ENCODE peak calls at places on chromosomes 13 and 19, in eight cellular contexts. One of them, this sample, is unnamed.

GRCh38 chr19:29624489-29625210 is 18.6 kb downstream of the POP4 start:
- DNase-seq in Peyer's patch: peak; percentile 7
- DNase-seq in CD8-positive, alpha-beta T cell: no peak
- DNase-seq in uterus: no peak
- DNase-seq in stomach: no peak
- DNase-seq in thoracic aorta: no peak
- DNase-seq in osteoblast: no peak
- DNase-seq in psoas muscle: no peak
- DNase-seq in this sample: no peak

GRCh38 chr19:55479451-55480230 is 3.2 kb downstream of the ZNF628 start:
- DNase-seq in Peyer's patch: no peak
- DNase-seq in CD8-positive, alpha-beta T cell: no peak
- DNase-seq in uterus: no peak
- DNase-seq in stomach: no peak
- DNase-seq in thoracic aorta: no peak
- DNase-seq in osteoblast: no peak
- DNase-seq in psoas muscle: no peak
- DNase-seq in this sample: no peak

GRCh38 chr13:51688937-51689336 is 104.7 kb downstream of the WDFY2 start:
- DNase-seq in Peyer's patch: no peak
- DNase-seq in CD8-positive, alpha-beta T cell: no peak
- DNase-seq in uterus: no peak
- DNase-seq in stomach: no peak
- DNase-seq in thoracic aorta: no peak
- DNase-seq in osteoblast: no peak
- DNase-seq in psoas muscle: no peak
- DNase-seq in this sample: no peak

GRCh38 chr19:18440421-18440877 is 2.5 kb upstream of the ISYNA1 start:
- DNase-seq in Peyer's patch: no peak
- DNase-seq in CD8-positive, alpha-beta T cell: no peak
- DNase-seq in uterus: no peak
- DNase-seq in stomach: no peak
- DNase-seq in thoracic aorta: no peak
- DNase-seq in osteoblast: peak; percentile 90
- DNase-seq in psoas muscle: no peak
- DNase-seq in this sample: no peak

GRCh38 chr13:44932850-44933251 is 56.4 kb downstream of the NUFIP1 start:
- DNase-seq in Peyer's patch: no peak
- DNase-seq in CD8-positive, alpha-beta T cell: no peak
- DNase-seq in uterus: peak; percentile 47
- DNase-seq in stomach: peak; percentile 45
- DNase-seq in thoracic aorta: no peak
- DNase-seq in osteoblast: no peak
- DNase-seq in psoas muscle: no peak
- DNase-seq in this sample: no peak

GRCh38 chr19:36060430-36060829 is 5.7 kb downstream of the WDR62 start:
- DNase-seq in Peyer's patch: no peak
- DNase-seq in CD8-positive, alpha-beta T cell: no peak
- DNase-seq in uterus: peak; percentile 35
- DNase-seq in stomach: peak; percentile 53
- DNase-seq in thoracic aorta: no peak
- DNase-seq in osteoblast: peak; percentile 94
- DNase-seq in psoas muscle: peak; percentile 70
- DNase-seq in this sample: peak; percentile 81

GRCh38 chr13:99390601-99391000 is 83.4 kb upstream of the GPR183 start:
- DNase-seq in Peyer's patch: no peak
- DNase-seq in CD8-positive, alpha-beta T cell: no peak
- DNase-seq in uterus: no peak
- DNase-seq in stomach: no peak
- DNase-seq in thoracic aorta: no peak
- DNase-seq in osteoblast: peak; percentile 30
- DNase-seq in psoas muscle: no peak
- DNase-seq in this sample: no peak

GRCh38 chr13:111394211-111394922 is 73.9 kb downstream of the TEX29 start:
- DNase-seq in Peyer's patch: peak; percentile 18
- DNase-seq in CD8-positive, alpha-beta T cell: no peak
- DNase-seq in uterus: no peak
- DNase-seq in stomach: peak; percentile 13
- DNase-seq in thoracic aorta: no peak
- DNase-seq in osteoblast: no peak
- DNase-seq in psoas muscle: no peak
- DNase-seq in this sample: no peak

GRCh38 chr19:39499932-39500331 is 1.2 kb downstream of the DLL3 start:
- DNase-seq in Peyer's patch: no peak
- DNase-seq in CD8-positive, alpha-beta T cell: no peak
- DNase-seq in uterus: no peak
- DNase-seq in stomach: no peak
- DNase-seq in thoracic aorta: no peak
- DNase-seq in osteoblast: no peak
- DNase-seq in psoas muscle: no peak
- DNase-seq in this sample: no peak

GRCh38 chr19:18685597-18686164 is 2.2 kb downstream of the CRTC1 start:
- DNase-seq in Peyer's patch: no peak
- DNase-seq in CD8-positive, alpha-beta T cell: no peak
- DNase-seq in uterus: no peak
- DNase-seq in stomach: no peak
- DNase-seq in thoracic aorta: no peak
- DNase-seq in osteoblast: peak; percentile 75
- DNase-seq in psoas muscle: no peak
- DNase-seq in this sample: no peak

GRCh38 chr19:19171821-19172532 is 1.9 kb upstream of the MEF2B start:
- DNase-seq in Peyer's patch: no peak
- DNase-seq in CD8-positive, alpha-beta T cell: no peak
- DNase-seq in uterus: no peak
- DNase-seq in stomach: no peak
- DNase-seq in thoracic aorta: no peak
- DNase-seq in osteoblast: peak; percentile 96
- DNase-seq in psoas muscle: peak; percentile 83
- DNase-seq in this sample: no peak

GRCh38 chr13:99590519-99591011 is 89.3 kb downstream of the TM9SF2 start:
- DNase-seq in Peyer's patch: no peak
- DNase-seq in CD8-positive, alpha-beta T cell: no peak
- DNase-seq in uterus: no peak
- DNase-seq in stomach: no peak
- DNase-seq in thoracic aorta: no peak
- DNase-seq in osteoblast: no peak
- DNase-seq in psoas muscle: no peak
- DNase-seq in this sample: no peak

GRCh38 chr13:110108348-110109139 is 198.4 kb downstream of the COL4A1 start:
- DNase-seq in Peyer's patch: no peak
- DNase-seq in CD8-positive, alpha-beta T cell: no peak
- DNase-seq in uterus: peak; percentile 80
- DNase-seq in stomach: peak; percentile 76
- DNase-seq in thoracic aorta: peak; percentile 53
- DNase-seq in osteoblast: peak; percentile 97
- DNase-seq in psoas muscle: peak; percentile 86
- DNase-seq in this sample: peak; percentile 80

GRCh38 chr13:33125821-33126570 is 109.8 kb downstream of the KL start:
- DNase-seq in Peyer's patch: peak; percentile 52
- DNase-seq in CD8-positive, alpha-beta T cell: no peak
- DNase-seq in uterus: peak; percentile 86
- DNase-seq in stomach: no peak
- DNase-seq in thoracic aorta: peak; percentile 30
- DNase-seq in osteoblast: peak; percentile 93
- DNase-seq in psoas muscle: peak; percentile 80
- DNase-seq in this sample: no peak

GRCh38 chr19:11422163-11423068 is 3.3 kb upstream of the RGL3 start:
- DNase-seq in Peyer's patch: peak; percentile 73
- DNase-seq in CD8-positive, alpha-beta T cell: peak; percentile 37
- DNase-seq in uterus: peak; percentile 59
- DNase-seq in stomach: peak; percentile 91
- DNase-seq in thoracic aorta: no peak
- DNase-seq in osteoblast: peak; percentile 92
- DNase-seq in psoas muscle: peak; percentile 86
- DNase-seq in this sample: peak; percentile 50

GRCh38 chr13:73089216-73089615 is 30.4 kb downstream of the KLF5 start:
- DNase-seq in Peyer's patch: no peak
- DNase-seq in CD8-positive, alpha-beta T cell: no peak
- DNase-seq in uterus: no peak
- DNase-seq in stomach: no peak
- DNase-seq in thoracic aorta: no peak
- DNase-seq in osteoblast: no peak
- DNase-seq in psoas muscle: no peak
- DNase-seq in this sample: no peak

GRCh38 chr19:10543420-10544241 is at the start of gene ATG4D:
- DNase-seq in Peyer's patch: peak; percentile 97
- DNase-seq in CD8-positive, alpha-beta T cell: peak; percentile 66
- DNase-seq in uterus: peak; percentile 69
- DNase-seq in stomach: peak; percentile 96
- DNase-seq in thoracic aorta: no peak
- DNase-seq in osteoblast: peak; percentile 100
- DNase-seq in psoas muscle: peak; percentile 89
- DNase-seq in this sample: peak; percentile 72

GRCh38 chr19:7833225-7834156 is 3.5 kb downstream of the EVI5L start:
- DNase-seq in Peyer's patch: peak; percentile 88
- DNase-seq in CD8-positive, alpha-beta T cell: no peak
- DNase-seq in uterus: no peak
- DNase-seq in stomach: peak; percentile 93
- DNase-seq in thoracic aorta: no peak
- DNase-seq in osteoblast: no peak
- DNase-seq in psoas muscle: no peak
- DNase-seq in this sample: peak; percentile 41

GRCh38 chr13:34805347-34805746 is 136.7 kb upstream of the NBEA start:
- DNase-seq in Peyer's patch: no peak
- DNase-seq in CD8-positive, alpha-beta T cell: no peak
- DNase-seq in uterus: no peak
- DNase-seq in stomach: no peak
- DNase-seq in thoracic aorta: no peak
- DNase-seq in osteoblast: no peak
- DNase-seq in psoas muscle: no peak
- DNase-seq in this sample: no peak

GRCh38 chr19:1956868-1957492 is 16.0 kb downstream of the CSNK1G2 start:
- DNase-seq in Peyer's patch: no peak
- DNase-seq in CD8-positive, alpha-beta T cell: no peak
- DNase-seq in uterus: peak; percentile 42
- DNase-seq in stomach: no peak
- DNase-seq in thoracic aorta: no peak
- DNase-seq in osteoblast: no peak
- DNase-seq in psoas muscle: peak; percentile 91
- DNase-seq in this sample: peak; percentile 90

GRCh38 chr19:55372316-55373081 is 2.2 kb upstream of the IL11 start:
- DNase-seq in Peyer's patch: no peak
- DNase-seq in CD8-positive, alpha-beta T cell: no peak
- DNase-seq in uterus: no peak
- DNase-seq in stomach: no peak
- DNase-seq in thoracic aorta: no peak
- DNase-seq in osteoblast: no peak
- DNase-seq in psoas muscle: no peak
- DNase-seq in this sample: no peak

GRCh38 chr13:45658586-45659235 is 43.2 kb upstream of the ERICH6B start:
- DNase-seq in Peyer's patch: no peak
- DNase-seq in CD8-positive, alpha-beta T cell: no peak
- DNase-seq in uterus: no peak
- DNase-seq in stomach: no peak
- DNase-seq in thoracic aorta: no peak
- DNase-seq in osteoblast: peak; percentile 17
- DNase-seq in psoas muscle: no peak
- DNase-seq in this sample: no peak

GRCh38 chr19:2977001-2977685 is at the start of gene TLE6:
- DNase-seq in Peyer's patch: peak; percentile 98
- DNase-seq in CD8-positive, alpha-beta T cell: peak; percentile 88
- DNase-seq in uterus: peak; percentile 95
- DNase-seq in stomach: peak; percentile 97
- DNase-seq in thoracic aorta: peak; percentile 74
- DNase-seq in osteoblast: peak; percentile 100
- DNase-seq in psoas muscle: peak; percentile 99
- DNase-seq in this sample: peak; percentile 92
- H3K27ac ChIP-seq in Peyer's patch: no peak within 1 kb of the TSS
- H3K27ac ChIP-seq in CD8-positive, alpha-beta T cell: no peak within 1 kb of the TSS
- H3K27ac ChIP-seq in uterus: peak within 1 kb of the TSS; percentile 67
- H3K27ac ChIP-seq in stomach: peak within 1 kb of the TSS; percentile 54
- H3K27ac ChIP-seq in thoracic aorta: peak within 1 kb of the TSS; percentile 41
- H3K27ac ChIP-seq in osteoblast: no peak within 1 kb of the TSS
- H3K27ac ChIP-seq in psoas muscle: peak within 1 kb of the TSS; percentile 44
- H3K27ac ChIP-seq in this sample: no peak within 1 kb of the TSS

GRCh38 chr13:39350461-39350881 is 252.5 kb downstream of the LHFPL6 start:
- DNase-seq in Peyer's patch: no peak
- DNase-seq in CD8-positive, alpha-beta T cell: no peak
- DNase-seq in uterus: no peak
- DNase-seq in stomach: no peak
- DNase-seq in thoracic aorta: no peak
- DNase-seq in osteoblast: peak; percentile 10
- DNase-seq in psoas muscle: no peak
- DNase-seq in this sample: no peak
- H3K27ac ChIP-seq in Peyer's patch: no peak overlapping the region
- H3K27ac ChIP-seq in CD8-positive, alpha-beta T cell: no peak overlapping the region
- H3K27ac ChIP-seq in uterus: peak overlapping the region; percentile 22
- H3K27ac ChIP-seq in stomach: no peak overlapping the region
- H3K27ac ChIP-seq in thoracic aorta: peak overlapping the region; percentile 51
- H3K27ac ChIP-seq in osteoblast: no peak overlapping the region
- H3K27ac ChIP-seq in psoas muscle: no peak overlapping the region
- H3K27ac ChIP-seq in this sample: no peak overlapping the region

DNA sequence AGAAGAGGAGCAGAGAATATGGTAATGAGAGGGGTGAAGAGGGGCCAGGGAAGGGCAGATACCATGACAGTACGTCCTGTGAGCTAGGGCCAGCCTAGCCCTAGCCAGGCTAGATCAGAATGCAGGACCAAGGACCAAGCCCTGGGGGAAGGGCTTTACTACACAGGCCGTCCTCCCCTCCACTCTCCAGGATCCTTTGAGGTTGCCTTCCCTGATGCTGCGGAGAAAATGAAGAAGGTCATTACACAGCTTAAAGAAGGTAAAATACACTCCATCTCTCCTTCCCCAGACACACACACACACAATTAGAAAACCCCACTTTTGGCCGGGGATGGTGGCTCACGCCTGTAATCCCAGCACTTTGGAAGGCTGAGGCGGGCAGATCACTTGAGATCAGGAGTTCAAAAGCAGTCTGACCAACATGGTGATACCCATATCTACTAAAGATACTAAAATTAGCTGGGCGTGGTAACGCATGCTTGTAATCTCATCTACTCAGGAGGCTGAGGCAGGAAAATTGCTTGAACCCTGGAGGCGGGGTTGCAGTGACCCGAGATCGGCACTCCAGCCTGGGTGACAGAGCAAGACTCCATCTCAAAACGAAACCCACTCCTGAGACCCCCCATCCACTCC is 8.5 kb downstream of the SPACA6 start:
- DNase-seq in Peyer's patch: no peak
- DNase-seq in CD8-positive, alpha-beta T cell: no peak
- DNase-seq in uterus: no peak
- DNase-seq in stomach: no peak
- DNase-seq in thoracic aorta: no peak
- DNase-seq in osteoblast: no peak
- DNase-seq in psoas muscle: no peak
- DNase-seq in this sample: no peak
- H3K27ac ChIP-seq in Peyer's patch: no peak overlapping the region
- H3K27ac ChIP-seq in CD8-positive, alpha-beta T cell: no peak overlapping the region
- H3K27ac ChIP-seq in uterus: peak overlapping the region; percentile 90
- H3K27ac ChIP-seq in stomach: peak overlapping the region; percentile 93
- H3K27ac ChIP-seq in thoracic aorta: peak overlapping the region; percentile 91
- H3K27ac ChIP-seq in osteoblast: no peak overlapping the region
- H3K27ac ChIP-seq in psoas muscle: no peak overlapping the region
- H3K27ac ChIP-seq in this sample: no peak overlapping the region

GRCh38 chr19:13034636-13035035 is 39.4 kb downstream of the NFIX start:
- DNase-seq in Peyer's patch: no peak
- DNase-seq in CD8-positive, alpha-beta T cell: no peak
- DNase-seq in uterus: no peak
- DNase-seq in stomach: no peak
- DNase-seq in thoracic aorta: no peak
- DNase-seq in osteoblast: no peak
- DNase-seq in psoas muscle: no peak
- DNase-seq in this sample: no peak
- H3K27ac ChIP-seq in Peyer's patch: peak overlapping the region; percentile 23
- H3K27ac ChIP-seq in CD8-positive, alpha-beta T cell: no peak overlapping the region
- H3K27ac ChIP-seq in uterus: peak overlapping the region; percentile 95
- H3K27ac ChIP-seq in stomach: peak overlapping the region; percentile 36
- H3K27ac ChIP-seq in thoracic aorta: peak overlapping the region; percentile 99
- H3K27ac ChIP-seq in osteoblast: peak overlapping the region; percentile 94
- H3K27ac ChIP-seq in psoas muscle: peak overlapping the region; percentile 99
- H3K27ac ChIP-seq in this sample: peak overlapping the region; percentile 99

GRCh38 chr19:41551212-41551610 is 24.8 kb upstream of the CEACAM21 start:
- DNase-seq in Peyer's patch: no peak
- DNase-seq in CD8-positive, alpha-beta T cell: no peak
- DNase-seq in uterus: no peak
- DNase-seq in stomach: no peak
- DNase-seq in thoracic aorta: no peak
- DNase-seq in osteoblast: no peak
- DNase-seq in psoas muscle: no peak
- DNase-seq in this sample: no peak
- H3K27ac ChIP-seq in Peyer's patch: peak overlapping the region; percentile 76
- H3K27ac ChIP-seq in CD8-positive, alpha-beta T cell: peak overlapping the region; percentile 69
- H3K27ac ChIP-seq in uterus: no peak overlapping the region
- H3K27ac ChIP-seq in stomach: peak overlapping the region; percentile 20
- H3K27ac ChIP-seq in thoracic aorta: no peak overlapping the region
- H3K27ac ChIP-seq in osteoblast: no peak overlapping the region
- H3K27ac ChIP-seq in psoas muscle: no peak overlapping the region
- H3K27ac ChIP-seq in this sample: no peak overlapping the region